ENCODE peak calls at places on chromosomes 7 and 10, in seven cellular contexts. One of them, this sample, is unnamed.

GRCh38 chr7:121107923-121108498 is 119.5 kb downstream of the CPED1 start:
- DNase-seq in PC-3: peak
- DNase-seq in brain microvascular endothelial cell: peak
- DNase-seq in suprapubic skin: no peak
- DNase-seq in astrocyte: peak
- DNase-seq in psoas muscle: no peak
- DNase-seq in foreskin keratinocyte: peak
- DNase-seq in this sample: no peak

GRCh38 chr10:130889780-130890179 is 421.7 kb downstream of the TCERG1L start:
- DNase-seq in psoas muscle: no peak
- DNase-seq in astrocyte: no peak
- DNase-seq in brain microvascular endothelial cell: no peak
- DNase-seq in PC-3: no peak
- DNase-seq in foreskin keratinocyte: no peak
- DNase-seq in suprapubic skin: no peak
- DNase-seq in this sample: no peak

GRCh38 chr10:130040817-130041330 is 69.8 kb downstream of the C10orf143 start:
- DNase-seq in astrocyte: no peak
- DNase-seq in psoas muscle: no peak
- DNase-seq in suprapubic skin: no peak
- DNase-seq in foreskin keratinocyte: no peak
- DNase-seq in PC-3: no peak
- DNase-seq in brain microvascular endothelial cell: no peak
- DNase-seq in this sample: no peak

GRCh38 chr7:21261627-21262564 is 166.0 kb upstream of the SP4 start:
- DNase-seq in psoas muscle: peak
- DNase-seq in PC-3: peak
- DNase-seq in suprapubic skin: no peak
- DNase-seq in brain microvascular endothelial cell: peak
- DNase-seq in astrocyte: peak
- DNase-seq in foreskin keratinocyte: peak
- DNase-seq in this sample: peak

GRCh38 chr10:69045441-69046300 is 42.2 kb upstream of the SRGN start:
- DNase-seq in foreskin keratinocyte: peak
- DNase-seq in suprapubic skin: no peak
- DNase-seq in PC-3: peak
- DNase-seq in psoas muscle: no peak
- DNase-seq in astrocyte: peak
- DNase-seq in brain microvascular endothelial cell: peak
- DNase-seq in this sample: no peak

GRCh38 chr7:39624202-39624807 is 933 bp downstream of the RALA start:
- DNase-seq in brain microvascular endothelial cell: no peak
- DNase-seq in PC-3: peak
- DNase-seq in suprapubic skin: no peak
- DNase-seq in psoas muscle: no peak
- DNase-seq in astrocyte: no peak
- DNase-seq in foreskin keratinocyte: peak
- DNase-seq in this sample: no peak

GRCh38 chr10:14953452-14954000 is 370 bp downstream of the DCLRE1C start:
- DNase-seq in PC-3: peak
- DNase-seq in psoas muscle: peak
- DNase-seq in foreskin keratinocyte: peak
- DNase-seq in brain microvascular endothelial cell: peak
- DNase-seq in astrocyte: peak
- DNase-seq in suprapubic skin: no peak
- DNase-seq in this sample: peak

GRCh38 chr7:16080131-16080530 is 341.2 kb downstream of the CRPPA start:
- DNase-seq in foreskin keratinocyte: peak
- DNase-seq in PC-3: no peak
- DNase-seq in brain microvascular endothelial cell: no peak
- DNase-seq in suprapubic skin: no peak
- DNase-seq in astrocyte: no peak
- DNase-seq in psoas muscle: no peak
- DNase-seq in this sample: no peak

GRCh38 chr7:124907490-124907889 is 22.1 kb downstream of the POT1 start:
- DNase-seq in PC-3: no peak
- DNase-seq in suprapubic skin: no peak
- DNase-seq in foreskin keratinocyte: no peak
- DNase-seq in astrocyte: no peak
- DNase-seq in psoas muscle: no peak
- DNase-seq in brain microvascular endothelial cell: no peak
- DNase-seq in this sample: no peak

GRCh38 chr7:29113384-29114102 is 32.8 kb downstream of the CPVL start:
- DNase-seq in psoas muscle: no peak
- DNase-seq in brain microvascular endothelial cell: peak
- DNase-seq in suprapubic skin: no peak
- DNase-seq in astrocyte: peak
- DNase-seq in PC-3: peak
- DNase-seq in foreskin keratinocyte: peak
- DNase-seq in this sample: peak

GRCh38 chr7:8295638-8296361 is 33.8 kb upstream of the ICA1 start:
- DNase-seq in brain microvascular endothelial cell: peak
- DNase-seq in PC-3: peak
- DNase-seq in suprapubic skin: no peak
- DNase-seq in foreskin keratinocyte: peak
- DNase-seq in astrocyte: peak
- DNase-seq in psoas muscle: no peak
- DNase-seq in this sample: peak

GRCh38 chr7:124667754-124668153 is 97.8 kb downstream of the GPR37 start:
- DNase-seq in suprapubic skin: no peak
- DNase-seq in PC-3: peak
- DNase-seq in astrocyte: no peak
- DNase-seq in psoas muscle: no peak
- DNase-seq in brain microvascular endothelial cell: no peak
- DNase-seq in foreskin keratinocyte: no peak
- DNase-seq in this sample: no peak

GRCh38 chr7:8212638-8213037 is 49.3 kb downstream of the ICA1 start:
- DNase-seq in brain microvascular endothelial cell: no peak
- DNase-seq in suprapubic skin: no peak
- DNase-seq in foreskin keratinocyte: no peak
- DNase-seq in astrocyte: no peak
- DNase-seq in PC-3: no peak
- DNase-seq in psoas muscle: no peak
- DNase-seq in this sample: no peak

GRCh38 chr7:138962561-138963270 is 18.5 kb downstream of the KIAA1549 start:
- DNase-seq in brain microvascular endothelial cell: no peak
- DNase-seq in foreskin keratinocyte: no peak
- DNase-seq in astrocyte: no peak
- DNase-seq in psoas muscle: no peak
- DNase-seq in PC-3: no peak
- DNase-seq in suprapubic skin: no peak
- DNase-seq in this sample: no peak

GRCh38 chr7:92246363-92247101 is 758 bp downstream of the ANKIB1 start:
- DNase-seq in psoas muscle: peak
- DNase-seq in foreskin keratinocyte: peak
- DNase-seq in astrocyte: peak
- DNase-seq in brain microvascular endothelial cell: no peak
- DNase-seq in suprapubic skin: no peak
- DNase-seq in PC-3: peak
- DNase-seq in this sample: peak

GRCh38 chr10:119189811-119190282 is 11.2 kb upstream of the PRDX3 start:
- DNase-seq in suprapubic skin: no peak
- DNase-seq in psoas muscle: no peak
- DNase-seq in PC-3: no peak
- DNase-seq in brain microvascular endothelial cell: peak
- DNase-seq in astrocyte: peak
- DNase-seq in foreskin keratinocyte: no peak
- DNase-seq in this sample: no peak

GRCh38 chr7:44676776-44677175 is 70.3 kb downstream of the OGDH start:
- DNase-seq in PC-3: no peak
- DNase-seq in brain microvascular endothelial cell: no peak
- DNase-seq in astrocyte: no peak
- DNase-seq in foreskin keratinocyte: no peak
- DNase-seq in suprapubic skin: no peak
- DNase-seq in psoas muscle: no peak
- DNase-seq in this sample: no peak

GRCh38 chr10:102119417-102120141 is 589 bp downstream of the LDB1 start:
- DNase-seq in psoas muscle: peak
- DNase-seq in foreskin keratinocyte: peak
- DNase-seq in PC-3: peak
- DNase-seq in suprapubic skin: peak
- DNase-seq in brain microvascular endothelial cell: peak
- DNase-seq in astrocyte: peak
- DNase-seq in this sample: peak

GRCh38 chr7:148332787-148333186 is 257.8 kb upstream of the C7orf33 start:
- DNase-seq in PC-3: peak
- DNase-seq in psoas muscle: no peak
- DNase-seq in foreskin keratinocyte: no peak
- DNase-seq in brain microvascular endothelial cell: no peak
- DNase-seq in astrocyte: no peak
- DNase-seq in suprapubic skin: no peak
- DNase-seq in this sample: no peak

GRCh38 chr10:3365630-3366029 is 193.0 kb upstream of the PITRM1 start:
- DNase-seq in foreskin keratinocyte: peak
- DNase-seq in PC-3: peak
- DNase-seq in psoas muscle: no peak
- DNase-seq in astrocyte: no peak
- DNase-seq in brain microvascular endothelial cell: no peak
- DNase-seq in suprapubic skin: no peak
- DNase-seq in this sample: no peak

GRCh38 chr10:22148956-22149355 is 68.9 kb downstream of the EBLN1 start:
- DNase-seq in brain microvascular endothelial cell: peak
- DNase-seq in astrocyte: peak
- DNase-seq in suprapubic skin: no peak
- DNase-seq in PC-3: peak
- DNase-seq in foreskin keratinocyte: peak
- DNase-seq in psoas muscle: no peak
- DNase-seq in this sample: no peak

GRCh38 chr7:46291601-46292150 is 370.6 kb upstream of the IGFBP3 start:
- DNase-seq in brain microvascular endothelial cell: peak
- DNase-seq in suprapubic skin: no peak
- DNase-seq in foreskin keratinocyte: peak
- DNase-seq in psoas muscle: no peak
- DNase-seq in astrocyte: peak
- DNase-seq in PC-3: peak
- DNase-seq in this sample: no peak

GRCh38 chr10:79021948-79022499 is 46.7 kb upstream of the ZMIZ1 start:
- DNase-seq in PC-3: no peak
- DNase-seq in brain microvascular endothelial cell: no peak
- DNase-seq in psoas muscle: no peak
- DNase-seq in suprapubic skin: peak
- DNase-seq in astrocyte: no peak
- DNase-seq in foreskin keratinocyte: no peak
- DNase-seq in this sample: no peak

GRCh38 chr10:126646101-126646500 is 24.4 kb downstream of the C10orf90 start:
- DNase-seq in psoas muscle: no peak
- DNase-seq in suprapubic skin: no peak
- DNase-seq in foreskin keratinocyte: peak
- DNase-seq in brain microvascular endothelial cell: peak
- DNase-seq in astrocyte: peak
- DNase-seq in PC-3: peak
- DNase-seq in this sample: no peak

GRCh38 chr10:91798736-91799579 is 732 bp downstream of the TNKS2 start:
- DNase-seq in foreskin keratinocyte: peak
- DNase-seq in astrocyte: peak
- DNase-seq in suprapubic skin: peak
- DNase-seq in brain microvascular endothelial cell: peak
- DNase-seq in psoas muscle: no peak
- DNase-seq in PC-3: peak
- DNase-seq in this sample: peak

GRCh38 chr7:155794196-155794595 is 18.1 kb downstream of the SHH start:
- DNase-seq in foreskin keratinocyte: no peak
- DNase-seq in brain microvascular endothelial cell: no peak
- DNase-seq in suprapubic skin: no peak
- DNase-seq in psoas muscle: no peak
- DNase-seq in astrocyte: no peak
- DNase-seq in PC-3: no peak
- DNase-seq in this sample: no peak
- H3K27ac ChIP-seq in foreskin keratinocyte: no peak
- H3K27ac ChIP-seq in brain microvascular endothelial cell: no peak
- H3K27ac ChIP-seq in suprapubic skin: no peak
- H3K27ac ChIP-seq in psoas muscle: no peak
- H3K27ac ChIP-seq in astrocyte: no peak
- H3K27ac ChIP-seq in PC-3: no peak
- H3K27ac ChIP-seq in this sample: no peak

GRCh38 chr7:156127166-156128134 is 315.2 kb upstream of the SHH start:
- DNase-seq in foreskin keratinocyte: peak
- DNase-seq in psoas muscle: no peak
- DNase-seq in astrocyte: no peak
- DNase-seq in brain microvascular endothelial cell: no peak
- DNase-seq in suprapubic skin: no peak
- DNase-seq in PC-3: no peak
- DNase-seq in this sample: no peak

GRCh38 chr7:156125841-156126730 is 313.8 kb upstream of the SHH start:
- DNase-seq in astrocyte: no peak
- DNase-seq in brain microvascular endothelial cell: no peak
- DNase-seq in psoas muscle: no peak
- DNase-seq in suprapubic skin: no peak
- DNase-seq in foreskin keratinocyte: no peak
- DNase-seq in PC-3: no peak
- DNase-seq in this sample: no peak

GRCh38 chr7:156129589-156129988 is 317.3 kb upstream of the SHH start:
- DNase-seq in foreskin keratinocyte: no peak
- DNase-seq in brain microvascular endothelial cell: no peak
- DNase-seq in astrocyte: no peak
- DNase-seq in psoas muscle: no peak
- DNase-seq in suprapubic skin: no peak
- DNase-seq in PC-3: no peak
- DNase-seq in this sample: no peak

GRCh38 chr7:156128496-156128895 is 316.2 kb upstream of the SHH start:
- DNase-seq in psoas muscle: no peak
- DNase-seq in brain microvascular endothelial cell: no peak
- DNase-seq in astrocyte: no peak
- DNase-seq in suprapubic skin: no peak
- DNase-seq in PC-3: no peak
- DNase-seq in foreskin keratinocyte: no peak
- DNase-seq in this sample: no peak

DNA sequence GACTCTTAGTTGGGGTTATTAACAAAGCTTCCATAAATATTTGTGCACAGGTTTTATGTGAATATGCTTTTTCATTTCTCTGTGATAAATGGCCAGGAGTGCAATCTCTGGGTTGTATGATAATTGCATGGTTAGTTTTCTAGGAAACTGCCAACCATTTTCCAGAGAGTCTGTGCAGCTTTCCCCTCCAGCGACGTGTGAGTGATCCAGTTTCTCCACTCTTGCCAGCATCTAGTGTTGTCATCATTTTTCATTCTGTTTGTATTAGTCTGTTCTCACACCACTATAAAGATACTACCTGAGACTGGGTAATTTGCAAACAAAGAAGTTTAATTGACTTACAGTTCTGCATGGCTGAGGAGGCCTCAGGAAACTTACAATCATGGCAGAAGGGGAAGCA is 319.6 kb upstream of the SHH start:
- DNase-seq in PC-3: no peak
- DNase-seq in astrocyte: no peak
- DNase-seq in psoas muscle: no peak
- DNase-seq in brain microvascular endothelial cell: no peak
- DNase-seq in foreskin keratinocyte: no peak
- DNase-seq in suprapubic skin: no peak
- DNase-seq in this sample: no peak
- H3K27ac ChIP-seq in PC-3: no peak
- H3K27ac ChIP-seq in astrocyte: no peak
- H3K27ac ChIP-seq in psoas muscle: no peak
- H3K27ac ChIP-seq in brain microvascular endothelial cell: no peak
- H3K27ac ChIP-seq in foreskin keratinocyte: no peak
- H3K27ac ChIP-seq in suprapubic skin: no peak
- H3K27ac ChIP-seq in this sample: no peak

GRCh38 chr10:47166405-47166777 is 133.6 kb upstream of the GDF10 start:
- DNase-seq in astrocyte: no peak
- DNase-seq in suprapubic skin: no peak
- DNase-seq in PC-3: no peak
- DNase-seq in brain microvascular endothelial cell: no peak
- DNase-seq in foreskin keratinocyte: no peak
- DNase-seq in psoas muscle: peak
- DNase-seq in this sample: no peak
- H3K27ac ChIP-seq in astrocyte: peak
- H3K27ac ChIP-seq in suprapubic skin: peak
- H3K27ac ChIP-seq in PC-3: no peak
- H3K27ac ChIP-seq in brain microvascular endothelial cell: peak
- H3K27ac ChIP-seq in foreskin keratinocyte: peak
- H3K27ac ChIP-seq in psoas muscle: no peak
- H3K27ac ChIP-seq in this sample: peak

GRCh38 chr10:60358282-60358681 is 31.4 kb downstream of the ANK3 start:
- DNase-seq in brain microvascular endothelial cell: no peak
- DNase-seq in foreskin keratinocyte: peak
- DNase-seq in astrocyte: no peak
- DNase-seq in psoas muscle: no peak
- DNase-seq in PC-3: no peak
- DNase-seq in suprapubic skin: no peak
- DNase-seq in this sample: no peak
- H3K27ac ChIP-seq in brain microvascular endothelial cell: no peak
- H3K27ac ChIP-seq in foreskin keratinocyte: no peak
- H3K27ac ChIP-seq in astrocyte: no peak
- H3K27ac ChIP-seq in psoas muscle: no peak
- H3K27ac ChIP-seq in PC-3: no peak
- H3K27ac ChIP-seq in suprapubic skin: no peak
- H3K27ac ChIP-seq in this sample: no peak